ENCODE peak calls at places on chromosomes 5 and 9, in five cellular contexts. P, F, Q, Z and R are unnamed samples.

GRCh38 chr9:96008502-96009222 is 133.2 kb downstream of the ERCC6L2 start:
- DNase-seq in F (no peak), Z (no peak), Q (no peak), P (no peak), R (no peak)

GRCh38 chr9:129496187-129497063 is 124.5 kb downstream of the C9orf50 start:
- DNase-seq in Z (peak), F (peak), P (no peak), Q (peak), R (peak)

GRCh38 chr9:112705773-112706427 is 12.0 kb downstream of the INIP start:
- DNase-seq in P (no peak), Q (no peak), Z (peak), F (peak), R (no peak)

GRCh38 chr5:168424506-168425298 is 61.6 kb upstream of the RARS1 start:
- DNase-seq in Q (no peak), F (no peak), Z (no peak), P (no peak), R (no peak)

GRCh38 chr5:177994561-177995190 is 1.4 kb downstream of the PROP1 start:
- DNase-seq in Z (no peak), P (no peak), Q (no peak), F (no peak), R (no peak)

GRCh38 chr5:68949256-68949655 is 144.6 kb upstream of the SLC30A5 start:
- DNase-seq in P (no peak), Z (no peak), Q (no peak), F (no peak), R (no peak)

GRCh38 chr9:133148351-133149129 is 15.2 kb downstream of the GBGT1 start:
- DNase-seq in F (no peak), Q (no peak), P (no peak), Z (no peak), R (peak)

GRCh38 chr5:124342027-124342471 is 404.4 kb downstream of the ZNF608 start:
- DNase-seq in Z (no peak), P (no peak), Q (no peak), F (no peak), R (no peak)

GRCh38 chr9:14058078-14058688 is 255.8 kb downstream of the NFIB start:
- DNase-seq in Q (no peak), Z (no peak), P (no peak), F (no peak), R (no peak)

GRCh38 chr5:93890657-93891056 is 149.3 kb upstream of the POU5F2 start:
- DNase-seq in F (no peak), Q (no peak), P (no peak), Z (no peak), R (no peak)

GRCh38 chr5:55699041-55699688 is 13.0 kb downstream of the SLC38A9 start:
- DNase-seq in Z (no peak), P (no peak), Q (no peak), F (no peak), R (no peak)

GRCh38 chr5:80881726-80882125 is 78.4 kb upstream of the RASGRF2 start:
- DNase-seq in P (no peak), F (no peak), Q (no peak), Z (no peak), R (no peak)

GRCh38 chr5:66680804-66681203 is 84.6 kb downstream of the MAST4 start:
- DNase-seq in F (no peak), Q (no peak), Z (no peak), P (no peak), R (no peak)

GRCh38 chr5:98179791-98180755 is 593.4 kb upstream of the RGMB start:
- DNase-seq in Q (no peak), P (no peak), Z (no peak), F (no peak), R (no peak)

GRCh38 chr9:112380771-112381181 is 868 bp downstream of the HSDL2 start:
- DNase-seq in Q (no peak), P (peak), Z (no peak), F (peak), R (no peak)

GRCh38 chr5:172229904-172230303 is 35.9 kb downstream of the EFCAB9 start:
- DNase-seq in Q (no peak), Z (no peak), P (peak), F (no peak), R (no peak)

GRCh38 chr5:96652769-96653455 is 9.3 kb upstream of the CAST start:
- DNase-seq in Z (no peak), F (no peak), Q (no peak), P (no peak), R (no peak)

GRCh38 chr5:66642538-66642937 is 46.3 kb downstream of the MAST4 start:
- DNase-seq in F (no peak), P (no peak), Q (no peak), Z (no peak), R (no peak)

GRCh38 chr9:110802416-110803035 is 133.9 kb downstream of the MUSK start:
- DNase-seq in F (no peak), P (no peak), Z (no peak), Q (no peak), R (no peak)

GRCh38 chr5:27494845-27495244 is 456.5 kb upstream of the CDH9 start:
- DNase-seq in P (no peak), F (no peak), Z (no peak), Q (no peak), R (no peak)

GRCh38 chr5:174721522-174722432 is 2.6 kb upstream of the MSX2 start:
- DNase-seq in F (no peak), P (no peak), Q (no peak), Z (no peak), R (no peak)

GRCh38 chr9:115291841-115292240 is 173.9 kb upstream of the TNC start:
- DNase-seq in Q (no peak), Z (no peak), P (no peak), F (no peak), R (no peak)

GRCh38 chr9:18233311-18233710 is 240.6 kb upstream of the ADAMTSL1 start:
- DNase-seq in Z (no peak), F (no peak), Q (no peak), P (no peak), R (no peak)

GRCh38 chr5:75046366-75047142 is 5.8 kb downstream of the GCNT4 start:
- DNase-seq in F (no peak), Z (no peak), P (no peak), Q (no peak), R (no peak)

GRCh38 chr9:30774326-30774725 is 1610.1 kb upstream of the ACO1 start:
- DNase-seq in Z (peak), F (peak), P (no peak), Q (no peak), R (peak)

GRCh38 chr5:558326-558725 is 34.1 kb upstream of the SLC9A3 start:
- DNase-seq in Z (no peak), F (no peak), P (no peak), Q (no peak), R (no peak)

GRCh38 chr9:84340535-84340934 is at the start of gene SLC28A3:
- DNase-seq in Z (no peak), P (no peak), Q (no peak), F (no peak), R (no peak)

GRCh38 chr5:116810937-116811336 is 236.3 kb upstream of the SEMA6A start:
- DNase-seq in Q (no peak), P (no peak), F (peak), Z (no peak), R (no peak)

DNA sequence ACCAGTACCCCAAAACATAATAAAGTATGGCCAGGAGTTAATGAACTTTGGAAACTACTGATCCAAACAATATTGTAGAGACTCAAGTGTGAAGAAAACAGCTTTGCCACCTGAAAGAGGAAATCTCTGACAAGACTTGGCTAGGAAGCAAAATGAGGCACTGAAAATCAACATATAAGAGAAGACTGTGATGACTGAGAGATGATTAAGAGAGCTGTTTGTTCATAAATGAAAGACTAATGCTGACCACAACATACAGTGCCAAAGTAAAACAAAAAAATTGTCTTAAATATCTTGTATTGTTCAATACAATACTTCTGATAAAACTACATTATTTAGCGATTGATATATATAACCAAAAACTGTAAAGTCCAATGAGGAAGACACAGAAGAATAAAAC is 7.2 kb downstream of the RC3H2 start:
- DNase-seq in Q (no peak), P (no peak), Z (no peak), F (no peak), R (no peak)
- TF ChIP-seq ZNF274 in Q (no peak), P (no peak), Z (no peak), F (no peak), R (no peak)

DNA sequence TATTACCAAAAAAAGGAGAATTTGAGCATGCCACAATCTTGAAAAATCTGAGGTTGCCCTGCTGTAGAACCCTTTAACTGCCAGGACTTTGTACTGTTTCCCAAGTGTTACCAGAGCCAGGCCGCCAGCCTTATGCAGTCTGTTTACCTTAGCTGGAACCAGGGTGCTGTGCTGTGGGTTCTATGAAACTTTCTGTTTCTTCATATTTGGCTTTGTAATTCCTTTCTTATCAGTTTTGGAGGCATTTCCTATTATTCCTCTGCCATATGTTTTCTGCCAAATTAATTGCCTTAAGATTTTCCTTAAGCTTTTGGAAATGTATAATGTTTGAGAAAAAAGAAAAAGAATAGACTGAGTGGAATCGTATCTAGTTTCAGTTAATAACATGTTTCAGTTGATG is 2.1 kb downstream of the S1PR3 start:
- DNase-seq in P (no peak), F (peak), Q (no peak), Z (no peak), R (no peak)
- TF ChIP-seq ZNF274 in P (no peak), F (no peak), Q (no peak), Z (no peak), R (no peak)

GRCh38 chr5:135185461-135186075 is 151.5 kb upstream of the PITX1 start:
- DNase-seq in P (no peak), Z (no peak), Q (no peak), F (no peak), R (no peak)
- TF ChIP-seq ZNF274 in P (no peak), Z (no peak), Q (no peak), F (no peak), R (no peak)

DNA sequence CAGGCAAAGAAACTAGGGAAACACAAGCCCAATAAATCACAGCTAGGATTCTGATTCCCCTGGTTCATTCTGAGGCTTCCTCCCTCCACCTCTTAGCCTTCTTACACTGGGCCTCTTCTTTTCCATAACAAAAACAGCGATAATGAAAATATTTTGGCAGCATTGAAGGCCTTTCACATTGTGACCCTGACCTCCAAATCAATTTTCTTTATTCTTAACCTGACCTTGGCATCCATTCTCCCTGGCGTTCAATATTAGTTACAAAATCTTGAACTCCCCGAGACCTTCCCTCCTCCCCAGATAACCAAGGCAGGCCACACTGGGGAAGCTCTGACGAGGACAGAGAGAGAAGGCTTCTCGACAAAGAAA is 399.9 kb downstream of the ZSWIM6 start:
- DNase-seq in Z (no peak), F (no peak), P (no peak), Q (no peak), R (no peak)
- TF ChIP-seq ZNF274 in Z (no peak), F (no peak), P (no peak), Q (no peak), R (no peak)

GRCh38 chr5:103254921-103255320 is 3.6 kb upstream of the MACIR start:
- DNase-seq in Z (no peak), P (no peak), F (no peak), Q (no peak), R (no peak)
- TF ChIP-seq ZNF274 in Z (no peak), P (no peak), F (no peak), Q (no peak), R (no peak)

GRCh38 chr5:109650451-109650850 is 39.3 kb upstream of the MAN2A1 start:
- DNase-seq in Q (no peak), F (no peak), P (no peak), Z (no peak), R (no peak)
- TF ChIP-seq ZNF274 in Q (no peak), F (no peak), P (no peak), Z (no peak), R (no peak)

DNA sequence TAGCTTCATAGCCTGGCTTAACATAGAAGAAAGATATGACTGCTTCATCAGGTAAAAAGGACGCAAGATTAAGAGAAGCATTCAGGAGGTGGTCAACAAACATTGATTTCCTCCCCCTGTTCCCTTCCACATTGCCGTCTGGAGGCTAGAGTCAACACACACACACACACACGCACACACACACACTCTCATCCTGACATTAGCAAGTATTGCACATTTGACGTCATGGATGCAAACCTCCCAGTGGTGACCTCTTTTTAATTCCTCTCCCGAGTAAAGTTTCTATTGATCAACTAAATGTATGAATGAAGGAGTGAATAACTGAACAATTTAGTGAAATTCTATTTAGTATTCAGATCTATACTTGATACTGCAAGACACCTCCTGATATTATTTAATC is 332.8 kb downstream of the ELAVL2 start:
- DNase-seq in F (no peak), Z (no peak), Q (no peak), P (no peak), R (no peak)
- TF ChIP-seq ZNF274 in F (no peak), Z (no peak), Q (no peak), P (no peak), R (no peak)

GRCh38 chr5:32387176-32387575 is 57.4 kb downstream of the ZFR start:
- DNase-seq in Z (no peak), F (no peak), P (no peak), Q (no peak), R (no peak)
- TF ChIP-seq ZNF274 in Z (no peak), F (no peak), P (no peak), Q (no peak), R (no peak)

DNA sequence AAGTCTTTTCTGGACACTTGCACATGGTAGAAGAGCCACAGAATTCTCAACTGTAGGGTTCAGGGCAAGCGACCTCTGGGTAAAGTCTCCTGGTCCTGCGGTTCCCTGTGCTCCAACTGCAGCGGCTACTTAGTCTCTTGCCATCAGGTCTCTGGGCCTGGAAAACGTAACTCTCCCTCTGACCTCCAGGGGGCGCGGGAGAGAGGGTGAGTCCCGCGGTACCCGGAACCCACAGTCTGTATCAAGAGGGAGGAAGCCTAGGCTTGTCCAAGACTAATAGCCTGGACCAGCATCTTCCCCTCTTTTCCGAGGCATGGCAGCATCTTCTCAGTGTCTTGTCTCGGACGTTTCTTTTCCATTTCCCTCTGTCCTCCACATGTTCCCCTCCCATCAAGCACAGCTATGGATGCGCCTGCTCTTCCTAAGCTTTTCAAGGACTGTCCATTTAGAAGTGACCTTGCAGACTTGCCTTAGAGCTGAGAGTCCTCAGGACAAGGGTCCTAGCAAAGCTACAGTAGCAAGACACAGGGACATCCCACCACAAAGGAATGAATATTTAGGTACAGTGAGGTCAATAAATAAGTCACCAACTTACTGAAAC is 59.3 kb downstream of the FSTL4 start:
- DNase-seq in P (no peak), Z (peak), Q (peak), F (peak), R (peak)
- TF ChIP-seq ZNF274 in P (no peak), Z (no peak), Q (no peak), F (no peak), R (no peak)

GRCh38 chr5:138648841-138649240 is 73.6 kb upstream of the HSPA9 start:
- DNase-seq in Z (no peak), Q (no peak), P (no peak), F (no peak), R (no peak)

GRCh38 chr5:138650196-138650595 is 75.0 kb upstream of the HSPA9 start:
- DNase-seq in Z (no peak), F (no peak), P (no peak), Q (no peak), R (no peak)

GRCh38 chr5:138650999-138651766 is 76.0 kb upstream of the HSPA9 start:
- DNase-seq in Z (no peak), F (no peak), P (no peak), Q (no peak), R (no peak)

GRCh38 chr5:138649316-138649720 is 74.1 kb upstream of the HSPA9 start:
- DNase-seq in F (no peak), Q (no peak), Z (peak), P (no peak), R (no peak)

DNA sequence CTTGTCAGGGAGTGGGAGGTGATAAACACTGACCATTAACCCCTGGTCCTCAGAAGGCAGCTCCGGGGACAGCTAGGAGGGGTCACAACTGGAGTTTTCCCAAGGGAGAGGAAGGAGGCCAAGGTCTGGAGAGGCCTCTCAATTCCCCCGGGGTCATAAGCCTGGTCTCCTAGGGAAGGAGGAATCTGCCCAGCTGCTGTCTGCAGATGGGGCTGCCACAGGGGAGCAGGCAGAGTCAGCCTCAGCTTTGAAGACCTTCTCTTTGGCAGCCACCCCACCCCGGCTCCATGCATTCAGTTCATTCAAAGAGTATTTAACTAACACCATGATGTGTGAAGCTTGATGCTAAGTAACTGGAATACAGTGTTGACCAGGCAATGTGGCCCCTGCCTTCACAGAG is 74.6 kb upstream of the HSPA9 start:
- DNase-seq in Z (no peak), F (no peak), Q (no peak), P (no peak), R (no peak)
- TF ChIP-seq ZNF274 in Z (no peak), F (no peak), Q (no peak), P (no peak), R (no peak)